ENCODE peak calls at places on chromosome 7, in eight cellular contexts. C is endodermal cell; D is psoas muscle; U is left ventricle myocardium inferior; W is CD4-positive, CD25-positive, alpha-beta regulatory T cell; P is adrenal gland; E is A549; O is CD8-positive, alpha-beta memory T cell. X is an unnamed sample.

GRCh38 chr7:70215491-70215890 is 617.2 kb downstream of the AUTS2 start:
- DNase-seq in W (no peak), E (no peak), U (no peak), O (no peak), C (no peak), D (no peak), P (no peak), X (no peak)

GRCh38 chr7:34939175-34939574 is 98.1 kb downstream of the DPY19L1 start:
- DNase-seq in W (no peak), P (peak), O (no peak), D (no peak), C (peak), E (peak), U (no peak), X (no peak)

GRCh38 chr7:141674702-141675101 is 27.3 kb downstream of the DENND11 start:
- DNase-seq in C (peak), O (no peak), E (no peak), W (no peak), U (no peak), D (no peak), P (no peak), X (peak)

GRCh38 chr7:34567906-34568305 is 90.1 kb upstream of the NPSR1 start:
- DNase-seq in P (no peak), D (no peak), O (no peak), C (no peak), W (no peak), U (no peak), E (no peak), X (no peak)

GRCh38 chr7:118142012-118142411 is 42.0 kb upstream of the LSM8 start:
- DNase-seq in U (no peak), C (no peak), O (no peak), W (no peak), D (no peak), E (no peak), P (no peak), X (no peak)

GRCh38 chr7:36535866-36536664 is 146.4 kb downstream of the ANLN start:
- DNase-seq in O (no peak), W (no peak), D (no peak), E (no peak), C (no peak), U (no peak), P (no peak), X (no peak)

GRCh38 chr7:27046854-27047549 is 48.8 kb downstream of the HOXA1 start:
- DNase-seq in P (no peak), W (no peak), O (no peak), E (peak), C (no peak), U (no peak), D (no peak), X (no peak)

GRCh38 chr7:66800591-66800990 is 60.1 kb downstream of the RABGEF1 start:
- DNase-seq in D (no peak), P (no peak), O (no peak), W (no peak), C (no peak), U (no peak), E (no peak), X (no peak)

GRCh38 chr7:66627151-66627681 is 1.5 kb upstream of the KCTD7 start:
- DNase-seq in U (no peak), C (no peak), O (no peak), W (no peak), P (peak), D (no peak), E (no peak), X (no peak)

GRCh38 chr7:27243340-27244163 is 950 bp downstream of the EVX1 start:
- DNase-seq in D (no peak), O (no peak), C (peak), E (no peak), P (no peak), U (no peak), W (no peak), X (no peak)

GRCh38 chr7:51261117-51261835 is 55.3 kb downstream of the COBL start:
- DNase-seq in O (no peak), D (no peak), E (no peak), P (no peak), C (peak), U (no peak), W (no peak), X (no peak)

GRCh38 chr7:94001396-94001795 is 2.8 kb downstream of the BET1 start:
- DNase-seq in P (no peak), O (no peak), E (no peak), W (no peak), C (no peak), D (no peak), U (no peak), X (no peak)
- H3K27ac ChIP-seq in P (no peak), O (no peak), E (no peak), W (no peak), C (no peak), D (no peak), U (no peak), X (no peak)

GRCh38 chr7:30148426-30148825 is 13.6 kb downstream of the MTURN start:
- DNase-seq in D (no peak), W (no peak), P (no peak), E (no peak), O (no peak), C (no peak), U (no peak), X (no peak)
- H3K27ac ChIP-seq in D (no peak), W (no peak), P (no peak), E (no peak), O (no peak), C (no peak), U (no peak), X (peak)

GRCh38 chr7:106012184-106012583 is 49.1 kb downstream of the CDHR3 start:
- DNase-seq in E (no peak), C (no peak), O (no peak), D (no peak), W (no peak), P (no peak), U (no peak), X (no peak)

GRCh38 chr7:106009511-106010226 is 46.6 kb downstream of the CDHR3 start:
- DNase-seq in O (peak), C (peak), D (peak), P (peak), E (peak), U (peak), W (peak), X (peak)

GRCh38 chr7:106010866-106011265 is 47.8 kb downstream of the CDHR3 start:
- DNase-seq in O (no peak), W (no peak), C (no peak), U (no peak), D (no peak), P (no peak), E (no peak), X (no peak)

GRCh38 chr7:106012935-106013439 is 49.9 kb downstream of the CDHR3 start:
- DNase-seq in U (no peak), E (no peak), W (no peak), C (no peak), P (no peak), D (no peak), O (no peak), X (no peak)

DNA sequence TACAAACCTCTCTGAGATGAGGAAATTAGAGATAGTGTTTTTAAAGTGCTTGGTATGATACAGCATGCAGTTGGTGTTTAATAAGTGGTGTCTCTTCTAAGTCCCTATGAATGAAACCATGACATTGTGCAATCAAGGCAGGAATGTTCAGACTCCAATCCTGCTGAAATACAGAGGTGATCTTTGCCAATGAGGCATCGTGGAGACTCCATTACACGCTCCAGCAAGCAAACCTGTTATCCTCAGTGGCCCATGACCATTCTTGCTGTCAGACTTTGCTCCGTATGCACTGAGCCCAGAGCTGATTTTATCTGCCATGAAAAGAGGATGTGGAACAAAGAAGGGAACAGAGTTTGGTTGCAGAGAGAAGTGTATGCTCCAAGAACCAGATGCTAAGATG is 47.3 kb downstream of the CDHR3 start:
- DNase-seq in U (no peak), P (no peak), C (no peak), O (no peak), D (no peak), E (no peak), W (no peak), X (no peak)
- H3K27ac ChIP-seq in U (no peak), P (no peak), C (peak), O (no peak), D (no peak), E (no peak), W (no peak), X (no peak)

GRCh38 chr7:99127636-99128035 is 16.3 kb downstream of the SMURF1 start:
- DNase-seq in O (no peak), P (no peak), D (no peak), C (no peak), W (no peak), U (no peak), E (no peak), X (no peak)
- H3K27ac ChIP-seq in O (peak), P (peak), D (no peak), C (no peak), W (no peak), U (peak), E (no peak), X (no peak)

X was measured in caudate nucleus.